ENCODE peak calls at places on chromosomes 13 and 19, in seven cellular contexts. U is left ventricle myocardium superior; M is A549; W is NCI-H510A treated with DMSO at 0.1 percent for 48 hours; O is EH; H is activated effector memory CD4-positive, alpha-beta T cell treated with anti-CD3 and anti-CD28 coated beads, Interleukin-2, amount 50 U/mL, for 16 hours; T is G401. R is an unnamed sample.

GRCh38 chr13:110984798-110985197 is 69.9 kb upstream of the ANKRD10 start:
- DNase-seq in U (no peak), M (no peak), W (no peak), O (no peak), H (no peak), T (no peak), R (no peak)

GRCh38 chr13:51357928-51358595 is 18.6 kb downstream of the SERPINE3 start:
- DNase-seq in U (no peak), M (no peak), W (no peak), O (no peak), H (no peak), T (no peak), R (no peak)

GRCh38 chr19:55597493-55597892 is 1.8 kb downstream of the FIZ1 start:
- DNase-seq in U (peak; percentile 48), M (no peak), W (no peak), O (no peak), H (no peak), T (no peak), R (no peak)

GRCh38 chr13:77563110-77563509 is 27.6 kb downstream of the SCEL start:
- DNase-seq in U (no peak), M (no peak), W (no peak), O (peak; percentile 30), H (no peak), T (no peak), R (no peak)

GRCh38 chr13:20157387-20157786 is 3.5 kb downstream of the GJA3 start:
- DNase-seq in U (no peak), M (no peak), W (no peak), O (no peak), H (no peak), T (no peak), R (no peak)

GRCh38 chr13:33937373-33938087 is 119.6 kb downstream of the RFC3 start:
- DNase-seq in U (no peak), M (no peak), W (no peak), O (no peak), H (no peak), T (no peak), R (no peak)

GRCh38 chr13:100347941-100348340 is 240.6 kb downstream of the GGACT start:
- DNase-seq in U (no peak), M (no peak), W (no peak), O (no peak), H (no peak), T (no peak), R (peak; percentile 52)

GRCh38 chr13:50376895-50377575 is 361.8 kb downstream of the KCNRG start:
- DNase-seq in U (peak; percentile 33), M (no peak), W (no peak), O (no peak), H (no peak), T (no peak), R (no peak)